ENCODE peak calls at places on chromosome 13, in five cellular contexts. V is right atrium auricular region, C is hippocampal formation, I is AG10803, N is uterus. Z is an unnamed sample.

GRCh38 chr13:49412749-49413148 is 31.1 kb downstream of the CAB39L start:
- DNase-seq in V (no peak), C (no peak), I (no peak), N (no peak), Z (no peak)

GRCh38 chr13:69565334-69565733 is 542.3 kb upstream of the ATXN8OS start:
- DNase-seq in V (no peak), C (no peak), I (no peak), N (no peak), Z (no peak)

GRCh38 chr13:113737803-113738202 is 21.2 kb upstream of the TMEM255B start:
- DNase-seq in V (no peak), C (no peak), I (no peak), N (no peak), Z (no peak)

GRCh38 chr13:50283017-50283416 is 267.8 kb downstream of the KCNRG start:
- DNase-seq in V (no peak), C (no peak), I (no peak), N (no peak), Z (no peak)

GRCh38 chr13:99959538-99960230 is 11.9 kb downstream of the ZIC5 start:
- DNase-seq in V (no peak), C (peak; percentile 35), I (no peak), N (no peak), Z (no peak)

GRCh38 chr13:41148421-41149283 is 16.1 kb upstream of the KBTBD6 start:
- DNase-seq in V (no peak), C (no peak), I (no peak), N (no peak), Z (no peak)

GRCh38 chr13:97468331-97468730 is 34.4 kb downstream of the RAP2A start:
- DNase-seq in V (no peak), C (peak; percentile 21), I (peak; percentile 41), N (no peak), Z (no peak)

GRCh38 chr13:44857061-44857460 is 132.2 kb downstream of the NUFIP1 start:
- DNase-seq in V (peak; percentile 7), C (no peak), I (no peak), N (no peak), Z (no peak)

GRCh38 chr13:114161644-114162532 is 17.2 kb upstream of the CFAP97D2 start:
- DNase-seq in V (no peak), C (no peak), I (peak; percentile 47), N (peak; percentile 44), Z (peak; percentile 64)

GRCh38 chr13:113742000-113742441 is 17.0 kb upstream of the TMEM255B start:
- DNase-seq in V (no peak), C (no peak), I (peak; percentile 46), N (no peak), Z (peak; percentile 59)

GRCh38 chr13:107770541-107770940 is 444.8 kb downstream of the LIG4 start:
- DNase-seq in V (no peak), C (no peak), I (no peak), N (no peak), Z (no peak)

GRCh38 chr13:27362064-27362751 is 62.2 kb upstream of the GTF3A start:
- DNase-seq in V (peak; percentile 90), C (peak; percentile 59), I (peak; percentile 70), N (peak; percentile 84), Z (peak; percentile 89)

GRCh38 chr13:50989476-50989875 is 79.9 kb downstream of the RNASEH2B start:
- DNase-seq in V (no peak), C (no peak), I (no peak), N (peak; percentile 65), Z (no peak)

GRCh38 chr13:35723820-35724219 is 247.3 kb upstream of the MAB21L1 start:
- DNase-seq in V (peak; percentile 72), C (no peak), I (peak; percentile 92), N (no peak), Z (peak; percentile 58)

GRCh38 chr13:20174656-20175405 is 14.0 kb upstream of the GJA3 start:
- DNase-seq in V (peak; percentile 97), C (no peak), I (peak; percentile 86), N (peak; percentile 61), Z (peak; percentile 88)

GRCh38 chr13:35856084-35856483 is 275.1 kb downstream of the DCLK1 start:
- DNase-seq in V (no peak), C (no peak), I (no peak), N (no peak), Z (no peak)

Z was measured in left cardiac atrium.